ENCODE peak calls at places on chromosomes 5 and 9, in eight cellular contexts. One of them, this sample, is unnamed.

GRCh38 chr9:72858089-72858912 is 94.6 kb downstream of the ALDH1A1 start:
- DNase-seq in stimulated activated CD4-positive, alpha-beta T cell treated with anti-CD3 and anti-CD28 coated beads, Interleukin-2, amount 100 ng/mL, for 48 hours: no peak
- DNase-seq in frontal cortex: no peak
- DNase-seq in activated T-cell treated with anti-CD3 and anti-CD28 coated beads, Interleukin-2, amount 50 U/mL, for 4 hours: no peak
- DNase-seq in sigmoid colon: no peak
- DNase-seq in Caki2: peak; percentile 86
- DNase-seq in GM20000: no peak
- DNase-seq in activated T-helper 1 cell treated with anti-CD3 and anti-CD28 coated beads, Interleukin-2, amount 50 U/mL, for 16 hours: no peak
- DNase-seq in this sample: no peak

GRCh38 chr9:86062845-86063693 is 36.3 kb downstream of the GOLM1 start:
- DNase-seq in activated T-helper 1 cell treated with anti-CD3 and anti-CD28 coated beads, Interleukin-2, amount 50 U/mL, for 16 hours: no peak
- DNase-seq in activated T-cell treated with anti-CD3 and anti-CD28 coated beads, Interleukin-2, amount 50 U/mL, for 4 hours: no peak
- DNase-seq in Caki2: no peak
- DNase-seq in frontal cortex: no peak
- DNase-seq in sigmoid colon: no peak
- DNase-seq in GM20000: no peak
- DNase-seq in stimulated activated CD4-positive, alpha-beta T cell treated with anti-CD3 and anti-CD28 coated beads, Interleukin-2, amount 100 ng/mL, for 48 hours: no peak
- DNase-seq in this sample: no peak

GRCh38 chr5:139561655-139562451 is 714 bp downstream of the UBE2D2 start:
- DNase-seq in GM20000: peak; percentile 63
- DNase-seq in activated T-helper 1 cell treated with anti-CD3 and anti-CD28 coated beads, Interleukin-2, amount 50 U/mL, for 16 hours: no peak
- DNase-seq in sigmoid colon: peak; percentile 76
- DNase-seq in Caki2: peak; percentile 35
- DNase-seq in stimulated activated CD4-positive, alpha-beta T cell treated with anti-CD3 and anti-CD28 coated beads, Interleukin-2, amount 100 ng/mL, for 48 hours: peak; percentile 40
- DNase-seq in activated T-cell treated with anti-CD3 and anti-CD28 coated beads, Interleukin-2, amount 50 U/mL, for 4 hours: peak; percentile 45
- DNase-seq in frontal cortex: peak; percentile 72
- DNase-seq in this sample: no peak

GRCh38 chr5:137753986-137754235 is 252 bp downstream of the HNRNPA0 start:
- DNase-seq in stimulated activated CD4-positive, alpha-beta T cell treated with anti-CD3 and anti-CD28 coated beads, Interleukin-2, amount 100 ng/mL, for 48 hours: no peak
- DNase-seq in Caki2: no peak
- DNase-seq in GM20000: no peak
- DNase-seq in activated T-cell treated with anti-CD3 and anti-CD28 coated beads, Interleukin-2, amount 50 U/mL, for 4 hours: no peak
- DNase-seq in activated T-helper 1 cell treated with anti-CD3 and anti-CD28 coated beads, Interleukin-2, amount 50 U/mL, for 16 hours: no peak
- DNase-seq in frontal cortex: no peak
- DNase-seq in sigmoid colon: no peak
- DNase-seq in this sample: no peak

GRCh38 chr9:14782652-14783051 is 60.1 kb upstream of the CER1 start:
- DNase-seq in Caki2: no peak
- DNase-seq in sigmoid colon: no peak
- DNase-seq in activated T-cell treated with anti-CD3 and anti-CD28 coated beads, Interleukin-2, amount 50 U/mL, for 4 hours: no peak
- DNase-seq in frontal cortex: no peak
- DNase-seq in stimulated activated CD4-positive, alpha-beta T cell treated with anti-CD3 and anti-CD28 coated beads, Interleukin-2, amount 100 ng/mL, for 48 hours: no peak
- DNase-seq in activated T-helper 1 cell treated with anti-CD3 and anti-CD28 coated beads, Interleukin-2, amount 50 U/mL, for 16 hours: no peak
- DNase-seq in GM20000: no peak
- DNase-seq in this sample: no peak

GRCh38 chr5:109223521-109223920 is 186.3 kb downstream of the PJA2 start:
- DNase-seq in Caki2: no peak
- DNase-seq in stimulated activated CD4-positive, alpha-beta T cell treated with anti-CD3 and anti-CD28 coated beads, Interleukin-2, amount 100 ng/mL, for 48 hours: no peak
- DNase-seq in sigmoid colon: no peak
- DNase-seq in activated T-helper 1 cell treated with anti-CD3 and anti-CD28 coated beads, Interleukin-2, amount 50 U/mL, for 16 hours: no peak
- DNase-seq in frontal cortex: no peak
- DNase-seq in activated T-cell treated with anti-CD3 and anti-CD28 coated beads, Interleukin-2, amount 50 U/mL, for 4 hours: no peak
- DNase-seq in GM20000: no peak
- DNase-seq in this sample: no peak

GRCh38 chr9:95940265-95940664 is 64.8 kb downstream of the ERCC6L2 start:
- DNase-seq in activated T-helper 1 cell treated with anti-CD3 and anti-CD28 coated beads, Interleukin-2, amount 50 U/mL, for 16 hours: no peak
- DNase-seq in activated T-cell treated with anti-CD3 and anti-CD28 coated beads, Interleukin-2, amount 50 U/mL, for 4 hours: no peak
- DNase-seq in Caki2: no peak
- DNase-seq in frontal cortex: no peak
- DNase-seq in stimulated activated CD4-positive, alpha-beta T cell treated with anti-CD3 and anti-CD28 coated beads, Interleukin-2, amount 100 ng/mL, for 48 hours: no peak
- DNase-seq in sigmoid colon: no peak
- DNase-seq in GM20000: no peak
- DNase-seq in this sample: no peak

GRCh38 chr5:57466544-57466943 is 16.1 kb downstream of the ACTBL2 start:
- DNase-seq in activated T-helper 1 cell treated with anti-CD3 and anti-CD28 coated beads, Interleukin-2, amount 50 U/mL, for 16 hours: no peak
- DNase-seq in frontal cortex: no peak
- DNase-seq in activated T-cell treated with anti-CD3 and anti-CD28 coated beads, Interleukin-2, amount 50 U/mL, for 4 hours: no peak
- DNase-seq in stimulated activated CD4-positive, alpha-beta T cell treated with anti-CD3 and anti-CD28 coated beads, Interleukin-2, amount 100 ng/mL, for 48 hours: no peak
- DNase-seq in sigmoid colon: no peak
- DNase-seq in Caki2: no peak
- DNase-seq in GM20000: no peak
- DNase-seq in this sample: no peak

GRCh38 chr9:90807006-90807405 is 5.4 kb downstream of the SYK start:
- DNase-seq in sigmoid colon: no peak
- DNase-seq in stimulated activated CD4-positive, alpha-beta T cell treated with anti-CD3 and anti-CD28 coated beads, Interleukin-2, amount 100 ng/mL, for 48 hours: no peak
- DNase-seq in Caki2: no peak
- DNase-seq in GM20000: no peak
- DNase-seq in frontal cortex: no peak
- DNase-seq in activated T-cell treated with anti-CD3 and anti-CD28 coated beads, Interleukin-2, amount 50 U/mL, for 4 hours: no peak
- DNase-seq in activated T-helper 1 cell treated with anti-CD3 and anti-CD28 coated beads, Interleukin-2, amount 50 U/mL, for 16 hours: no peak
- DNase-seq in this sample: no peak

GRCh38 chr5:74016373-74016772 is 390.4 kb downstream of the ARHGEF28 start:
- DNase-seq in stimulated activated CD4-positive, alpha-beta T cell treated with anti-CD3 and anti-CD28 coated beads, Interleukin-2, amount 100 ng/mL, for 48 hours: no peak
- DNase-seq in GM20000: peak; percentile 6
- DNase-seq in sigmoid colon: no peak
- DNase-seq in activated T-cell treated with anti-CD3 and anti-CD28 coated beads, Interleukin-2, amount 50 U/mL, for 4 hours: no peak
- DNase-seq in frontal cortex: no peak
- DNase-seq in activated T-helper 1 cell treated with anti-CD3 and anti-CD28 coated beads, Interleukin-2, amount 50 U/mL, for 16 hours: no peak
- DNase-seq in Caki2: no peak
- DNase-seq in this sample: no peak

GRCh38 chr5:96984506-96985192 is 48.8 kb downstream of the LNPEP start:
- DNase-seq in frontal cortex: no peak
- DNase-seq in activated T-helper 1 cell treated with anti-CD3 and anti-CD28 coated beads, Interleukin-2, amount 50 U/mL, for 16 hours: no peak
- DNase-seq in Caki2: no peak
- DNase-seq in activated T-cell treated with anti-CD3 and anti-CD28 coated beads, Interleukin-2, amount 50 U/mL, for 4 hours: no peak
- DNase-seq in stimulated activated CD4-positive, alpha-beta T cell treated with anti-CD3 and anti-CD28 coated beads, Interleukin-2, amount 100 ng/mL, for 48 hours: no peak
- DNase-seq in GM20000: no peak
- DNase-seq in sigmoid colon: no peak
- DNase-seq in this sample: no peak

GRCh38 chr5:40021007-40021406 is 596.2 kb upstream of the DAB2 start:
- DNase-seq in stimulated activated CD4-positive, alpha-beta T cell treated with anti-CD3 and anti-CD28 coated beads, Interleukin-2, amount 100 ng/mL, for 48 hours: no peak
- DNase-seq in activated T-cell treated with anti-CD3 and anti-CD28 coated beads, Interleukin-2, amount 50 U/mL, for 4 hours: no peak
- DNase-seq in GM20000: no peak
- DNase-seq in Caki2: no peak
- DNase-seq in sigmoid colon: no peak
- DNase-seq in activated T-helper 1 cell treated with anti-CD3 and anti-CD28 coated beads, Interleukin-2, amount 50 U/mL, for 16 hours: no peak
- DNase-seq in frontal cortex: no peak
- DNase-seq in this sample: no peak

GRCh38 chr5:160133071-160133917 is 14.0 kb upstream of the PWWP2A start:
- DNase-seq in Caki2: no peak
- DNase-seq in activated T-helper 1 cell treated with anti-CD3 and anti-CD28 coated beads, Interleukin-2, amount 50 U/mL, for 16 hours: no peak
- DNase-seq in GM20000: no peak
- DNase-seq in sigmoid colon: no peak
- DNase-seq in activated T-cell treated with anti-CD3 and anti-CD28 coated beads, Interleukin-2, amount 50 U/mL, for 4 hours: no peak
- DNase-seq in frontal cortex: no peak
- DNase-seq in stimulated activated CD4-positive, alpha-beta T cell treated with anti-CD3 and anti-CD28 coated beads, Interleukin-2, amount 100 ng/mL, for 48 hours: no peak
- DNase-seq in this sample: no peak

GRCh38 chr9:114112778-114113585 is 13.9 kb upstream of the KIF12 start:
- DNase-seq in activated T-cell treated with anti-CD3 and anti-CD28 coated beads, Interleukin-2, amount 50 U/mL, for 4 hours: no peak
- DNase-seq in sigmoid colon: peak; percentile 92
- DNase-seq in Caki2: no peak
- DNase-seq in frontal cortex: no peak
- DNase-seq in activated T-helper 1 cell treated with anti-CD3 and anti-CD28 coated beads, Interleukin-2, amount 50 U/mL, for 16 hours: no peak
- DNase-seq in GM20000: no peak
- DNase-seq in stimulated activated CD4-positive, alpha-beta T cell treated with anti-CD3 and anti-CD28 coated beads, Interleukin-2, amount 100 ng/mL, for 48 hours: no peak
- DNase-seq in this sample: no peak

This sample was measured in natural killer cell treated with Interleukin-12 subunit alpha and Interleukin-12 subunit beta and Interleukin-15 and Interleukin-18, amount 100 ng/mL, for 72 hours.